ENCODE peak calls at places on chromosomes 7 and 10, in four cellular contexts. Y, N, F and R are unnamed samples. For H3K27me3 and H3K4me1, the result is how much of the 10 kb centered on the place peaks cover.

GRCh38 chr7:155377071-155377836 is 79.6 kb downstream of the INSIG1 start:
- DNase-seq in N (no peak), F (no peak), Y (no peak), R (no peak)

GRCh38 chr7:55058314-55058713 is 39.5 kb downstream of the EGFR start:
- DNase-seq in F (no peak), Y (no peak), N (no peak), R (no peak)

GRCh38 chr10:87850742-87851205 is 12.6 kb downstream of the KLLN start:
- DNase-seq in Y (no peak), F (no peak), N (peak), R (no peak)

GRCh38 chr10:130193033-130193432 is 56.8 kb downstream of the GLRX3 start:
- DNase-seq in F (no peak), N (no peak), Y (no peak), R (no peak)

GRCh38 chr10:123459371-123460224 is 206.6 kb upstream of the GPR26 start:
- DNase-seq in F (peak), N (no peak), Y (no peak), R (peak)

GRCh38 chr7:153088601-153089000 is 329.0 kb downstream of the ACTR3B start:
- DNase-seq in N (no peak), Y (no peak), F (no peak), R (no peak)

GRCh38 chr10:102919237-102919959 is 1.3 kb downstream of the CNNM2 start:
- DNase-seq in N (peak), F (no peak), Y (no peak), R (no peak)

GRCh38 chr7:139679731-139680594 is 97.8 kb downstream of the HIPK2 start:
- DNase-seq in F (no peak), Y (no peak), N (peak), R (no peak)

GRCh38 chr10:59283456-59284082 is 78.8 kb downstream of the FAM13C start:
- DNase-seq in F (no peak), Y (no peak), N (no peak), R (peak)

GRCh38 chr7:22726849-22727792 is at the start of gene IL6:
- DNase-seq in N (peak), F (no peak), Y (no peak), R (peak)

GRCh38 chr7:98553666-98554065 is 63.4 kb upstream of the NPTX2 start:
- DNase-seq in Y (no peak), F (no peak), N (no peak), R (no peak)

GRCh38 chr7:155459133-155459866 is 1.4 kb downstream of the EN2 start:
- DNase-seq in F (no peak), N (no peak), Y (no peak), R (no peak)

GRCh38 chr10:114174462-114175190 is 623 bp upstream of the CCDC186 start:
- DNase-seq in Y (no peak), N (no peak), F (no peak), R (no peak)

GRCh38 chr10:62742447-62743105 is 61.9 kb upstream of the ADO start:
- DNase-seq in F (no peak), N (no peak), Y (no peak), R (no peak)

GRCh38 chr7:22663721-22664120 is 63.3 kb upstream of the IL6 start:
- DNase-seq in Y (no peak), F (no peak), N (no peak), R (no peak)

GRCh38 chr7:148983220-148984146 is 44.8 kb downstream of the PDIA4 start:
- DNase-seq in F (peak), Y (peak), N (peak), R (no peak)

GRCh38 chr10:71531485-71532446 is 135.0 kb downstream of the CDH23 start:
- DNase-seq in F (no peak), Y (no peak), N (no peak), R (no peak)
- TF ChIP-seq SUZ12 in F (no peak), Y (no peak), N (no peak), R (no peak)

GRCh38 chr7:4078580-4078979 is 603.5 kb upstream of the FOXK1 start:
- DNase-seq in F (no peak), Y (no peak), N (no peak), R (no peak)

GRCh38 chr7:4080954-4081353 is 601.1 kb upstream of the FOXK1 start:
- DNase-seq in Y (no peak), N (no peak), F (no peak), R (no peak)

GRCh38 chr7:4077980-4078379 is 604.1 kb upstream of the FOXK1 start:
- DNase-seq in F (no peak), N (no peak), Y (no peak), R (no peak)

GRCh38 chr7:4080013-4080412 is 602.1 kb upstream of the FOXK1 start:
- DNase-seq in Y (no peak), N (no peak), F (no peak), R (no peak)

DNA sequence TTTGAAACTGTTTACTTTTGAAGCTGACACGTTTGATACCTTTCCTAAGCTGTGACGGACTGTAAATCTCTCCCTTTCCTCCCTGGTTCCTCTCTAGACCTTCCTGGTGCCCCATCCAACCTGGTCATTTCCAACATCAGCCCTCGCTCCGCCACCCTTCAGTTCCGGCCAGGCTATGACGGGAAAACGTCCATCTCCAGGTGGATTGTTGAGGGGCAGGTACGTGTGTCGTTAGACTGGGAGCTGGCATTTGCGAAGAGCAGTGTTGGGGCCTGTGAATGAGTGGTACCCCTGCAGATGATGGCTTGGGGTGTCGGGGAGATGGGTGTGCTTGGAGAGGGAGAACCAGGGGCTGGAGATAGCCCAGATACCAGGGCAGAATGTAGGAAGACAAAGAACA is 602.7 kb upstream of the FOXK1 start:
- DNase-seq in F (no peak), Y (no peak), N (no peak), R (no peak)
- H3K27me3 ChIP-seq in F (under half), Y (under half), N (under half), R (under half)

GRCh38 chr10:48603421-48604038 is 1.3 kb downstream of the ARHGAP22 start:
- DNase-seq in N (no peak), F (no peak), Y (no peak), R (no peak)
- H3K4me1 ChIP-seq in N (under half), F (under half), Y (under half), R (under half)

DNA sequence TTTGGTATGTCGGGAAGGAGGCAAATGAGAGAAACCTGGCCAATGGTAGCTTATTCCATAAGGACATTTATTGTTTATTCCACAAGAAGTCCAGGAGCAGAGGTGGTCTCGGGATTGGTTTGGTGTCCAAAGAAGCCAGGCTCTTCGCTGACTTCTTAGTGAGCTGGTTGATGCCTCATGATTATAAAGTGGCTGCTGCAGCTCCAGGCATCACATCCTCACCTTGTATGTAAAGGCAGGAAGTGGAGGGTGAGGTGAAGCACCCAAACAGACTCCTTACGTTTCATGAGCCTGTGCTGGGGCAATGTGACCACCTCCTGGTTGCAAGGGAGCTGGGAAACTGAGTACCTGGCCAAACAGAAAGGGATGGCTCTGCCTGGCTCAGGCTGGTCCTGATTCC is 92.4 kb downstream of the MYL10 start:
- DNase-seq in F (no peak), Y (no peak), N (no peak), R (no peak)
- TF ChIP-seq SUZ12 in F (no peak), Y (no peak), N (no peak), R (no peak)

DNA sequence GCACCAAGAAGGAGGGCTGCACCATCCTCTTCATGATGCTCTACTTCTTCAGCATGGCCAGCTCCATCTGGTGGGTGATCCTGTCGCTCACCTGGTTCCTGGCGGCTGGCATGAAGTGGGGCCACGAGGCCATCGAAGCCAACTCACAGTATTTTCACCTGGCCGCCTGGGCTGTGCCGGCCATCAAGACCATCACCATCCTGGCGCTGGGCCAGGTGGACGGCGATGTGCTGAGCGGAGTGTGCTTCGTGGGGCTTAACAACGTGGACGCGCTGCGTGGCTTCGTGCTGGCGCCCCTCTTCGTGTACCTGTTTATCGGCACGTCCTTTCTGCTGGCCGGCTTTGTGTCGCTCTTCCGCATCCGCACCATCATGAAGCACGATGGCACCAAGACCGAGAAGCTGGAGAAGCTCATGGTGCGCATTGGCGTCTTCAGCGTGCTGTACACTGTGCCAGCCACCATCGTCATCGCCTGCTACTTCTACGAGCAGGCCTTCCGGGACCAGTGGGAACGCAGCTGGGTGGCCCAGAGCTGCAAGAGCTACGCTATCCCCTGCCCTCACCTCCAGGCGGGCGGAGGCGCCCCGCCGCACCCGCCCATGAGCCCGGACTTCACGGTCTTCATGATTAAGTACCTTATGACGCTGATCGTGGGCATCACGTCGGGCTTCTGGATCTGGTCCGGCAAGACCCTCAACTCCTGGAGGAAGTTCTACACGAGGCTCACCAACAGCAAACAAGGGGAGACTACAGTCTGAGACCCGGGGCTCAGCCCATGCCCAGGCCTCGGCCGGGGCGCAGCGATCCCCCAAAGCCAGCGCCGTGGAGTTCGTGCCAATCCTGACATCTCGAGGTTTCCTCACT is 2.1 kb downstream of the FZD1 start:
- DNase-seq in N (no peak), F (no peak), Y (no peak), R (no peak)
- H3K27me3 ChIP-seq in N (under half), F (half or more), Y (under half), R (under half)

GRCh38 chr7:106448992-106449859 is 164.4 kb upstream of the NAMPT start:
- DNase-seq in F (no peak), Y (no peak), N (no peak), R (no peak)

GRCh38 chr7:106448346-106448991 is 163.7 kb upstream of the NAMPT start:
- DNase-seq in Y (no peak), F (no peak), N (no peak), R (no peak)

GRCh38 chr7:106444068-106444655 is 159.4 kb upstream of the NAMPT start:
- DNase-seq in F (no peak), Y (no peak), N (no peak), R (no peak)

GRCh38 chr7:106450716-106451115 is 165.9 kb upstream of the NAMPT start:
- DNase-seq in Y (no peak), F (no peak), N (no peak), R (no peak)

GRCh38 chr7:106447318-106447847 is 162.6 kb upstream of the NAMPT start:
- DNase-seq in F (no peak), N (no peak), Y (no peak), R (no peak)
- H3K4me1 ChIP-seq in F (under half), N (under half), Y (under half), R (under half)